ENCODE peak calls at places on chromosomes 4 and X, in four cellular contexts. One of them, this sample, is unnamed.

GRCh38 chrX:29542147-29542546 is 673.2 kb upstream of the MAGEB2 start:
- DNase-seq in H1: no peak
- DNase-seq in HepG2: no peak
- DNase-seq in NT2/D1: no peak
- DNase-seq in this sample: no peak

GRCh38 chr4:83618431-83618830 is 82.5 kb downstream of the GPAT3 start:
- DNase-seq in H1: no peak
- DNase-seq in HepG2: peak; percentile 87
- DNase-seq in NT2/D1: no peak
- DNase-seq in this sample: no peak

GRCh38 chr4:30537462-30537861 is 182.7 kb upstream of the PCDH7 start:
- DNase-seq in H1: no peak
- DNase-seq in HepG2: no peak
- DNase-seq in NT2/D1: no peak
- DNase-seq in this sample: no peak

GRCh38 chr4:38411092-38411491 is 252.9 kb upstream of the KLF3 start:
- DNase-seq in H1: no peak
- DNase-seq in HepG2: no peak
- DNase-seq in NT2/D1: no peak
- DNase-seq in this sample: no peak

GRCh38 chrX:1521459-1521956 is 15.5 kb downstream of the P2RY8 start:
- DNase-seq in H1: peak; percentile 23
- DNase-seq in HepG2: peak; percentile 29
- DNase-seq in NT2/D1: peak; percentile 42
- DNase-seq in this sample: no peak

GRCh38 chr4:6855692-6856297 is 53.8 kb upstream of the TBC1D14 start:
- DNase-seq in H1: no peak
- DNase-seq in HepG2: peak; percentile 20
- DNase-seq in NT2/D1: no peak
- DNase-seq in this sample: no peak

GRCh38 chr4:72319596-72319995 is 249.4 kb downstream of the ADAMTS3 start:
- DNase-seq in H1: no peak
- DNase-seq in HepG2: no peak
- DNase-seq in NT2/D1: no peak
- DNase-seq in this sample: no peak

GRCh38 chr4:87120411-87121162 is 99.8 kb downstream of the KLHL8 start:
- DNase-seq in H1: no peak
- DNase-seq in HepG2: peak; percentile 47
- DNase-seq in NT2/D1: no peak
- DNase-seq in this sample: no peak

GRCh38 chr4:2441393-2442174 is 22.8 kb downstream of the CFAP99 start:
- DNase-seq in H1: peak; percentile 86
- DNase-seq in HepG2: peak; percentile 80
- DNase-seq in NT2/D1: peak; percentile 69
- DNase-seq in this sample: peak; percentile 91

GRCh38 chr4:181959121-181959520 is 284.1 kb upstream of the TENM3 start:
- DNase-seq in H1: no peak
- DNase-seq in HepG2: no peak
- DNase-seq in NT2/D1: no peak
- DNase-seq in this sample: no peak

GRCh38 chr4:21947768-21948346 is 715 bp downstream of the KCNIP4 start:
- DNase-seq in H1: no peak
- DNase-seq in HepG2: no peak
- DNase-seq in NT2/D1: no peak
- DNase-seq in this sample: no peak

GRCh38 chr4:7196283-7196651 is 3.9 kb downstream of the SORCS2 start:
- DNase-seq in H1: no peak
- DNase-seq in HepG2: no peak
- DNase-seq in NT2/D1: no peak
- DNase-seq in this sample: no peak

GRCh38 chrX:154369453-154370299 is 4.8 kb downstream of the FLNA start:
- DNase-seq in H1: no peak
- DNase-seq in HepG2: peak; percentile 87
- DNase-seq in NT2/D1: peak; percentile 76
- DNase-seq in this sample: peak; percentile 43

GRCh38 chr4:107247738-107248137 is 211.6 kb upstream of the DKK2 start:
- DNase-seq in H1: no peak
- DNase-seq in HepG2: no peak
- DNase-seq in NT2/D1: no peak
- DNase-seq in this sample: no peak

GRCh38 chrX:19723427-19723826 is 164.0 kb downstream of the SH3KBP1 start:
- DNase-seq in H1: no peak
- DNase-seq in HepG2: no peak
- DNase-seq in NT2/D1: no peak
- DNase-seq in this sample: no peak

GRCh38 chrX:46811101-46811500 is 25.7 kb upstream of the RP2 start:
- DNase-seq in H1: no peak
- DNase-seq in HepG2: no peak
- DNase-seq in NT2/D1: no peak
- DNase-seq in this sample: no peak

GRCh38 chr4:105950701-105951100 is 55.4 kb downstream of the NPNT start:
- DNase-seq in H1: no peak
- DNase-seq in HepG2: no peak
- DNase-seq in NT2/D1: no peak
- DNase-seq in this sample: no peak

GRCh38 chrX:63686878-63687714 is 97.9 kb downstream of the ARHGEF9 start:
- DNase-seq in H1: peak; percentile 0
- DNase-seq in HepG2: peak; percentile 23
- DNase-seq in NT2/D1: peak; percentile 47
- DNase-seq in this sample: peak; percentile 49

GRCh38 chrX:12901486-12901885 is 4.9 kb upstream of the TLR8 start:
- DNase-seq in H1: no peak
- DNase-seq in HepG2: peak; percentile 11
- DNase-seq in NT2/D1: peak; percentile 48
- DNase-seq in this sample: peak; percentile 73

GRCh38 chr4:112201915-112202505 is 29.6 kb upstream of the AP1AR start:
- DNase-seq in H1: no peak
- DNase-seq in HepG2: no peak
- DNase-seq in NT2/D1: no peak
- DNase-seq in this sample: no peak

GRCh38 chr4:30875659-30876269 is 155.6 kb downstream of the PCDH7 start:
- DNase-seq in H1: no peak
- DNase-seq in HepG2: no peak
- DNase-seq in NT2/D1: no peak
- DNase-seq in this sample: no peak

GRCh38 chr4:107666134-107666533 is 53.9 kb downstream of the PAPSS1 start:
- DNase-seq in H1: no peak
- DNase-seq in HepG2: peak; percentile 10
- DNase-seq in NT2/D1: no peak
- DNase-seq in this sample: no peak

GRCh38 chrX:150324035-150324728 is 38.9 kb upstream of the MAMLD1 start:
- DNase-seq in H1: no peak
- DNase-seq in HepG2: peak; percentile 4
- DNase-seq in NT2/D1: no peak
- DNase-seq in this sample: peak; percentile 46

GRCh38 chr4:66736593-66736992 is 808.7 kb downstream of the CENPC start:
- DNase-seq in H1: no peak
- DNase-seq in HepG2: peak; percentile 5
- DNase-seq in NT2/D1: no peak
- DNase-seq in this sample: no peak

GRCh38 chr4:100977746-100978397 is 369.5 kb downstream of the PPP3CA start:
- DNase-seq in H1: no peak
- DNase-seq in HepG2: no peak
- DNase-seq in NT2/D1: no peak
- DNase-seq in this sample: no peak

GRCh38 chr4:3257691-3258482 is 8.9 kb downstream of the MSANTD1 start:
- DNase-seq in H1: no peak
- DNase-seq in HepG2: no peak
- DNase-seq in NT2/D1: no peak
- DNase-seq in this sample: no peak

DNA sequence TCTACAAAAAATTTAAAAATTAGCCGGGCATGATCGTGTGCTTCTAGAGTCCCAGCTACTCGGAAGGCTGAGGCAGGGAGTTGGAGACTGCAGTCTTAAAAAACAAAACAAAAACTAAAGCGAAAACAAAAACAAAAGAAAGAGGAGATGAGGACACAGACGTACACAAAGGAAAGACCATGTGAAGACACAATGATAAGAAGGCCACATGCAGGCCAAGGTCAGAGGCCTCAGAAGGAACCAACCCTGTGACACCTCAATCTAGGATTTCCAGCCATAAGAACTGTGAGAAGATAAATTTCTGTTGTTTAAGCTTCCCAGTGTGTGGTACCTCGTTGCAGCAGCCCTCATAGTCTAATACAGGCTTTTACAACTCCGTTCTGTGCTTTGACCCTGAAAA is 177.0 kb upstream of the ATP6AP2 start:
- DNase-seq in H1: no peak
- DNase-seq in HepG2: no peak
- DNase-seq in NT2/D1: no peak
- DNase-seq in this sample: no peak
- TF ChIP-seq SUZ12 in H1: no peak
- TF ChIP-seq SUZ12 in HepG2: no peak
- TF ChIP-seq SUZ12 in NT2/D1: no peak
- TF ChIP-seq SUZ12 in this sample: no peak

DNA sequence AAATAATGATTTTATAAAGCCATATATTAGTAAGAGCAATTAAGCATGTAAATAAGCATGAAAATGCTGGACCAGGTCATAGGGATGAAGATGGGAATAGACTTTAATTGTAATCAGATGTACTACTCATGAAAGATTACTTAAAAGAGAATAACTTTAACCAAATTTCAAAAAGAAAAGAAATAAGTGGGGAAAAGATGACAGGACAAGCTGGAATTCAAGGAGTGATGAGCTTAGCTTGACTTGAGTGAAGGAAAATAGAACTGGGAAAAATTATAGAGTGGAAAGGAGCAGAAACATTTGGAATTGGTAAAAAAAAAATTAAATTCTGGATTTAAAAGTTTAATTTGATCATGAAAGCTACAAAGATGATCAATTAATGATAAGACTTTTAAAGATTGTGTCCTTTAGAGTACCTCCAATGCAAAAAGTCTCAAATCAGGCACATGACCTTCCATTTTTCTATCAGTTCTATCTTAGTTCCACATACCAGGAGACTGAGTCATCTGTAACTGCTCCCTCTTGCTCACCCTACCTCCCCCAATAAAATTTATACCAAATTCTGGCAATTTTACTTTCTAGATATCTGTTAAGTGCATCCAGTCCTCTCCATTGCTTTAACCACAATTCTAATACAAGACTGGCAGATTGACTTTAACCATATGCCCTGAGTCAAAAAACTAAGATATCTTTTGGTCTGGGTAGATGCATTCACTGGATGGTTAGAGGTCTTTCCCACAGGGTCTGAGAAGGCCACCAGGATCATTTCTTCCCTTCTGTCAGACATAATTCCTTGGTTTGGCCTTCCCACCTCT is 56.4 kb upstream of the SLIT2 start:
- DNase-seq in H1: no peak
- DNase-seq in HepG2: no peak
- DNase-seq in NT2/D1: no peak
- DNase-seq in this sample: no peak
- TF ChIP-seq SUZ12 in H1: no peak
- TF ChIP-seq SUZ12 in HepG2: no peak
- TF ChIP-seq SUZ12 in NT2/D1: no peak
- TF ChIP-seq SUZ12 in this sample: no peak

DNA sequence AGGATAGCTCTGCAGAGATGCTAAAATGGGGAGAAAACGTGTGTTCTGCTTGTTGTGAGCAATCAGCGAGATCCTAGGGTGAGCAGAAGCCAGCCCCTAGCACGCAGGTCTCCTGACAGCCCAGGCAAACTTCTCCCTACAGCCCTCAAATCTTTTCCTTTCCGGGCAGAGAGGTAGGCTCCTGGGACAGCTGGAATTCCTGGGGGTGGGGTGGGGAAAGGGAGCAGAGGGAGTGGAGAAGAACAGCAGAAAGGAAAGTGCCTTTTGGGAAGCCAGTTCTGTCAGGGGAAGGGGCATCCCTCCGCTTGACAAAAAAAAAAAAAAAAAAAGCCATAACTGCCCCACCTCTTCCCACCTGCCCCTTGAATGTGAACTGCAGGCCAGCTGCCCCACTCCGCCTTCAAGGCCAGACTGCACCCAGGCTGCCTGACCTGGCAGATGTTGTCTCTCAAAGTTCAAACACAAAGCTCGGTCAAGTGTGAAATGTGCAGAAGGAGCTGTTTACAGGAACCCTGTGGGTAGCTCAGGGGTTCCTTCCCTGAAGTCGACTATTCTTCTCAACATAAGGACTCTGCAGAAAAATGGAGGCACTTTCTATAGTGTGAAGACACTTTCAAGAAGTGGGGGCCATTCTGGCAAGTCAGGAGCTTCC is 16.4 kb downstream of the FGD1 start:
- DNase-seq in H1: no peak
- DNase-seq in HepG2: no peak
- DNase-seq in NT2/D1: peak; percentile 65
- DNase-seq in this sample: no peak
- TF ChIP-seq SUZ12 in H1: no peak
- TF ChIP-seq SUZ12 in HepG2: no peak
- TF ChIP-seq SUZ12 in NT2/D1: no peak
- TF ChIP-seq SUZ12 in this sample: no peak

GRCh38 chrX:71991164-71991563 is 80.5 kb downstream of the NHSL2 start:
- DNase-seq in H1: no peak
- DNase-seq in HepG2: no peak
- DNase-seq in NT2/D1: no peak
- DNase-seq in this sample: no peak

GRCh38 chrX:71992711-71993110 is 82.1 kb downstream of the NHSL2 start:
- DNase-seq in H1: no peak
- DNase-seq in HepG2: no peak
- DNase-seq in NT2/D1: no peak
- DNase-seq in this sample: no peak

GRCh38 chrX:71990518-71990917 is 79.9 kb downstream of the NHSL2 start:
- DNase-seq in H1: no peak
- DNase-seq in HepG2: no peak
- DNase-seq in NT2/D1: no peak
- DNase-seq in this sample: no peak

GRCh38 chrX:71993371-71993770 is 82.7 kb downstream of the NHSL2 start:
- DNase-seq in H1: no peak
- DNase-seq in HepG2: no peak
- DNase-seq in NT2/D1: no peak
- DNase-seq in this sample: no peak

GRCh38 chrX:71989768-71990167 is 79.1 kb downstream of the NHSL2 start:
- DNase-seq in H1: no peak
- DNase-seq in HepG2: no peak
- DNase-seq in NT2/D1: no peak
- DNase-seq in this sample: no peak
- TF ChIP-seq SUZ12 in H1: no peak
- TF ChIP-seq SUZ12 in HepG2: no peak
- TF ChIP-seq SUZ12 in NT2/D1: no peak
- TF ChIP-seq SUZ12 in this sample: no peak

GRCh38 chr4:165439344-165439743 is 60.5 kb downstream of the CPE start:
- DNase-seq in H1: no peak
- DNase-seq in HepG2: no peak
- DNase-seq in NT2/D1: no peak
- DNase-seq in this sample: no peak

GRCh38 chr4:165443276-165443675 is 64.5 kb downstream of the CPE start:
- DNase-seq in H1: no peak
- DNase-seq in HepG2: peak; percentile 21
- DNase-seq in NT2/D1: no peak
- DNase-seq in this sample: no peak

GRCh38 chr4:165439981-165440380 is 61.2 kb downstream of the CPE start:
- DNase-seq in H1: no peak
- DNase-seq in HepG2: no peak
- DNase-seq in NT2/D1: no peak
- DNase-seq in this sample: no peak

GRCh38 chr4:165440415-165440882 is 61.6 kb downstream of the CPE start:
- DNase-seq in H1: no peak
- DNase-seq in HepG2: peak; percentile 23
- DNase-seq in NT2/D1: peak; percentile 39
- DNase-seq in this sample: no peak
- TF ChIP-seq SUZ12 in H1: no peak
- TF ChIP-seq SUZ12 in HepG2: no peak
- TF ChIP-seq SUZ12 in NT2/D1: no peak
- TF ChIP-seq SUZ12 in this sample: no peak

This sample was measured in HEK293T.